ENCODE peak calls at places on chromosomes 12 and 14, in seven cellular contexts. T is testis, N is AG10803, O is tibial artery, D is uterus, P is pancreas, H is adrenal gland. J is an unnamed sample.

GRCh38 chr12:112905451-112906089 is 1.2 kb upstream of the OAS1 start:
- DNase-seq in T (peak), N (no peak), O (no peak), D (no peak), P (no peak), H (peak), J (no peak)

GRCh38 chr14:36784541-36784940 is 122.9 kb downstream of the PAX9 start:
- DNase-seq in T (no peak), N (no peak), O (no peak), D (no peak), P (no peak), H (no peak), J (no peak)

GRCh38 chr14:100409016-100409385 is 85.9 kb downstream of the SLC25A47 start:
- DNase-seq in T (no peak), N (no peak), O (no peak), D (no peak), P (no peak), H (no peak), J (no peak)

GRCh38 chr14:101937926-101938767 is 26.2 kb upstream of the DYNC1H1 start:
- DNase-seq in T (no peak), N (no peak), O (no peak), D (no peak), P (no peak), H (no peak), J (no peak)

GRCh38 chr14:48723841-48724495 is 862.2 kb downstream of the RPS29 start:
- DNase-seq in T (no peak), N (no peak), O (no peak), D (no peak), P (no peak), H (no peak), J (no peak)

GRCh38 chr12:23493690-23494101 is 455.8 kb downstream of the SOX5 start:
- DNase-seq in T (no peak), N (no peak), O (no peak), D (no peak), P (no peak), H (no peak), J (no peak)

GRCh38 chr12:78191611-78192010 is 360.9 kb downstream of the NAV3 start:
- DNase-seq in T (no peak), N (no peak), O (no peak), D (no peak), P (no peak), H (no peak), J (peak)

GRCh38 chr14:68361231-68361630 is 431.6 kb downstream of the ZFP36L1 start:
- DNase-seq in T (no peak), N (peak), O (no peak), D (no peak), P (no peak), H (peak), J (peak)

GRCh38 chr12:11954181-11954580 is 116.6 kb upstream of the BCL2L14 start:
- DNase-seq in T (no peak), N (no peak), O (no peak), D (no peak), P (no peak), H (no peak), J (no peak)

GRCh38 chr12:48351022-48351708 is 446 bp upstream of the ZNF641 start:
- DNase-seq in T (peak), N (peak), O (peak), D (peak), P (peak), H (peak), J (peak)

GRCh38 chr12:105235299-105235746 is 651 bp downstream of the APPL2 start:
- DNase-seq in T (no peak), N (no peak), O (no peak), D (no peak), P (no peak), H (peak), J (no peak)

GRCh38 chr14:97179573-97179972 is 382.4 kb downstream of the VRK1 start:
- DNase-seq in T (no peak), N (no peak), O (no peak), D (no peak), P (no peak), H (no peak), J (no peak)

GRCh38 chr14:95071649-95072256 is 85.6 kb downstream of the DICER1 start:
- DNase-seq in T (no peak), N (no peak), O (no peak), D (no peak), P (no peak), H (no peak), J (no peak)

GRCh38 chr12:68264864-68265256 is 11.5 kb upstream of the IL22 start:
- DNase-seq in T (no peak), N (peak), O (no peak), D (no peak), P (no peak), H (no peak), J (peak)

GRCh38 chr12:55642275-55643068 is 5.8 kb downstream of the OR10P1 start:
- DNase-seq in T (no peak), N (no peak), O (no peak), D (no peak), P (no peak), H (no peak), J (no peak)

GRCh38 chr12:52015393-52016081 is 8.8 kb downstream of the TAMALIN start:
- DNase-seq in T (no peak), N (no peak), O (no peak), D (no peak), P (peak), H (no peak), J (no peak)

GRCh38 chr12:34389378-34390170 is 367.3 kb downstream of the ALG10 start:
- DNase-seq in T (no peak), N (no peak), O (peak), D (no peak), P (peak), H (no peak), J (no peak)

GRCh38 chr12:73731658-73732057 is 806.0 kb upstream of the ATXN7L3B start:
- DNase-seq in T (no peak), N (no peak), O (no peak), D (no peak), P (no peak), H (no peak), J (no peak)

GRCh38 chr12:98419795-98420402 is 95.5 kb upstream of the TMPO start:
- DNase-seq in T (no peak), N (no peak), O (no peak), D (no peak), P (peak), H (no peak), J (no peak)

GRCh38 chr12:108840605-108841328 is 16.6 kb downstream of the SSH1 start:
- DNase-seq in T (no peak), N (peak), O (no peak), D (no peak), P (no peak), H (no peak), J (no peak)

GRCh38 chr12:88142610-88142991 is 494 bp downstream of the TMTC3 start:
- DNase-seq in T (peak), N (no peak), O (no peak), D (no peak), P (peak), H (peak), J (no peak)

GRCh38 chr12:103313894-103314293 is 181.9 kb downstream of the C12orf42 start:
- DNase-seq in T (no peak), N (no peak), O (no peak), D (no peak), P (no peak), H (no peak), J (no peak)

GRCh38 chr12:104680070-104680469 is 223.3 kb downstream of the CHST11 start:
- DNase-seq in T (no peak), N (no peak), O (no peak), D (no peak), P (no peak), H (no peak), J (no peak)

GRCh38 chr12:65308601-65309071 is 30.2 kb downstream of the MSRB3 start:
- DNase-seq in T (no peak), N (peak), O (no peak), D (no peak), P (no peak), H (no peak), J (peak)

GRCh38 chr14:21025374-21026151 is 702 bp upstream of the NDRG2 start:
- DNase-seq in T (peak), N (no peak), O (peak), D (peak), P (peak), H (peak), J (no peak)

GRCh38 chr12:38905480-38906351 is at the start of gene CPNE8:
- DNase-seq in T (peak), N (peak), O (peak), D (peak), P (peak), H (peak), J (peak)

GRCh38 chr14:94330857-94331256 is 7.7 kb upstream of the SERPINA6 start:
- DNase-seq in T (no peak), N (no peak), O (no peak), D (no peak), P (peak), H (no peak), J (no peak)

GRCh38 chr14:91315844-91316267 is 71.4 kb upstream of the GPR68 start:
- DNase-seq in T (no peak), N (no peak), O (no peak), D (no peak), P (no peak), H (no peak), J (no peak)

GRCh38 chr14:59455411-59455810 is 9.8 kb downstream of the GPR135 start:
- DNase-seq in T (no peak), N (peak), O (no peak), D (no peak), P (no peak), H (no peak), J (peak)

GRCh38 chr12:124498870-124499753 is 68.3 kb downstream of the NCOR2 start:
- DNase-seq in T (no peak), N (no peak), O (no peak), D (no peak), P (no peak), H (no peak), J (peak)
- TF ChIP-seq CTCF in T (no peak), N (no peak), O (no peak), D (no peak), P (no peak), H (no peak), J (no peak)

DNA sequence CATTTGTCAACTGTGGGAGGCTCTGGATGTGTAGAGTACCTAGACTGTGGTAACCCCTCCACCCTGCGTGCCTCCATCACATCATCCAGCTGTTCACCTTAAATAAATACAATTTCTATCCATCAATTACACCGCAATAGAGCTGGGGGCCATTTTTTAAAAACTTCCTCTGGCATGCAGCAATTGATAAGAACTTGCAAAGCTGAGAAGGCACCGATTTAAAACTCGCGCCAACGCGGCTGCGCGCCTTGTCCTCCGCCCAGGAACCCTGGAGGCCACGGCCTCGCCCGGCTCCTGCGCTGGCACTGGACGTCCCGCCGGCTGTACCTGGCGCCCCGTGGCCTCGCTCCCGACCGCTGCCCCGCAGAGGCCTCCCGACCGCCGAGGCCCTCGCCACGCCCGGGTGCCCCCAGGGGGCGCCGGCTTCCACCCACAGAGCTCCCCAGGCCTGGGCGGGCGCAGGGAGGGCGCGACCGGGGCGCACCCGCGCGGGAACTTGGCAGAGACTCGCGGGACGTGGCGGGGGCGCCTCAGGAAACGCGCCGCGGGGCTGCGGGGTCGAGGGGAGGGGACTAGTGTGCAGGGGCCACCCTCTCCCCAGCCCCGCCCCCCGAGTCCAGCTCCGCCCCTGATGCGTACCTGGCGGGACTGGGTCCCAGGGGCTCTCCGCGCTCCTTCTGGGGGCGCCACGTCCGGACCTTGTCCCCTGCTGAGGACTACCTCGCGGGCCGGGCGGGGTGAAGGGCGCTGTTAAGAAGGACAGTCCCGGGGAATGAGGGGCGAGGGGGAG is 65.6 kb downstream of the TNFAIP2 start:
- DNase-seq in T (peak), N (peak), O (no peak), D (peak), P (peak), H (peak), J (peak)
- H3K4me3 ChIP-seq in T (peak), N (peak), O (peak), D (peak), P (peak), H (peak), J (peak)

GRCh38 chr12:44526655-44527199 is 349.4 kb downstream of the NELL2 start:
- DNase-seq in T (no peak), N (no peak), O (no peak), D (no peak), P (no peak), H (no peak), J (no peak)
- TF ChIP-seq CTCF in T (no peak), N (no peak), O (no peak), D (no peak), P (no peak), H (no peak), J (no peak)

DNA sequence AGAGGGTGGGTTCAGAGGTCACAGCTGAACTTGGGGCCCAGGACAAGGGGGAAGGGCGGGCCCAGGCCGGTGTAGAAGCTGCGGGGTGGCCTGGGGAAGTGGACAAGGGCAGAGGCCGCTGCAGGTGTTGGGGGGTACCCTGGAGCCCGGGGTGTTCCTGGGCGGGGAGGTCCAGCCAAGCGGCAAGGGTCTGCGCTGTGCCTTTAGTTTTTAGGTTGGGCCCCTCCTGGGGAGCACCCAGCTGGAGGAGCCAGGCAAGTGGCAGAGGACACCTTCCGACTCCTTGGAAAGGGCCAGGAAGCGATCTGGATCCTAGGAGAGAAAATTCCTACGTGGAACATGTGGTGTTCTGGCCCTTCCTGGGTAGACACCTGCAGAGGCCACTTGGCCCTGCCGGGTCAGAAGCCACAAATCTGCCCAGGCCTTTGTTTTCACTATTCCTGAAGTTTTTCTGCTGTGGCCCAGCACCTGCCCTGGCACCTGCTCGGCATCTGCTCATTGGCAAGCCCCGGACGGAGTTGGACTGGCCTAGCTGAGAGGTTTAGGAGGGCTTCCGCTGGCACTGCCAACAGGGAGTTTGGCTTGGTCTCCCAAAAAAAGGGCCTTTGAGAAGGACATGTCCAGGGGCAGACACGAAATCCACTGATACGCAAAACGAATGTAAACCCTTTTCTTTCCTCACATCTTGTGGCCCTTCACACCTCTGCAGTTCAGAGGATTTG is 61.1 kb downstream of the SMUG1 start:
- DNase-seq in T (no peak), N (no peak), O (no peak), D (no peak), P (no peak), H (no peak), J (no peak)
- H3K4me3 ChIP-seq in T (peak), N (peak), O (peak), D (peak), P (peak), H (peak), J (peak)

GRCh38 chr12:125683748-125684381 is 618.6 kb downstream of the AACS start:
- DNase-seq in T (peak), N (no peak), O (no peak), D (no peak), P (peak), H (no peak), J (no peak)
- TF ChIP-seq CTCF in T (peak), N (no peak), O (no peak), D (no peak), P (peak), H (peak), J (no peak)

DNA sequence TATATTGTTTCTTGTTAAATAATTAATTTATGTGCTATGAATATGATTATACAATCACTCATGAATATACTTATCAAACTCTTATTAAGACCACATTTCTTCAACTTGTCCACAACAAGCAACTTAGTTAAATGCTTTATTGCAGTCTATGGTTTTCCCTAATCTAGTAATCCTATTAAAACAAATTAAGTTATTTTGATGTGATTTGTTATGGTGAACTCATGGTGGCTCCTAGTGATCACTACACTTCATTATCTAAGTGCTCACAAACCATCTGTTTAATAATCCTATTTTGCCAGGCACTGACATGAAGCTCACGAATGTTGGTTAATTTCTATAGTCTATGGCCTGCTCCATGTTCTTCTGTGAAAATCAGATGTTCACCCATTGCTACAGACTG is 42.9 kb downstream of the INSM2 start:
- DNase-seq in T (no peak), N (no peak), O (no peak), D (no peak), P (no peak), H (no peak), J (no peak)
- H3K4me3 ChIP-seq in T (no peak), N (no peak), O (no peak), D (no peak), P (no peak), H (no peak), J (no peak)